ENCODE peak calls at places on chromosomes 3 and 15, in seven cellular contexts. H, M, B, E, N, W and A are unnamed samples.

GRCh38 chr3:78846688-78847087 is 921.1 kb downstream of the ROBO1 start:
- DNase-seq in H (no peak), M (no peak), B (no peak), E (no peak), N (peak; percentile 58), W (no peak), A (no peak)

GRCh38 chr3:197882580-197882979 is 67.4 kb upstream of the RPL35A start:
- DNase-seq in H (no peak), M (no peak), B (no peak), E (no peak), N (no peak), W (no peak), A (no peak)

GRCh38 chr3:183845608-183846288 is 20.4 kb upstream of the MAP6D1 start:
- DNase-seq in H (no peak), M (no peak), B (no peak), E (no peak), N (peak; percentile 16), W (no peak), A (no peak)

GRCh38 chr3:9581742-9582141 is 28.1 kb upstream of the LHFPL4 start:
- DNase-seq in H (no peak), M (no peak), B (no peak), E (no peak), N (no peak), W (no peak), A (no peak)

GRCh38 chr15:35209838-35210237 is 124.7 kb upstream of the NANOGP8 start:
- DNase-seq in H (no peak), M (no peak), B (no peak), E (no peak), N (peak; percentile 8), W (no peak), A (no peak)

GRCh38 chr15:96367436-96368200 is 37.1 kb downstream of the NR2F2 start:
- DNase-seq in H (no peak), M (no peak), B (no peak), E (no peak), N (no peak), W (no peak), A (no peak)

GRCh38 chr3:135558906-135559305 is 406.6 kb upstream of the PPP2R3A start:
- DNase-seq in H (no peak), M (no peak), B (no peak), E (no peak), N (no peak), W (no peak), A (no peak)

GRCh38 chr3:174891524-174892203 is 32.5 kb downstream of the NAALADL2 start:
- DNase-seq in H (no peak), M (no peak), B (no peak), E (peak; percentile 43), N (peak; percentile 39), W (no peak), A (no peak)

GRCh38 chr3:171221597-171221996 is 195.1 kb upstream of the SLC2A2 start:
- DNase-seq in H (no peak), M (no peak), B (no peak), E (no peak), N (no peak), W (no peak), A (no peak)

GRCh38 chr3:158101330-158102218 is 4.6 kb downstream of the SHOX2 start:
- DNase-seq in H (no peak), M (no peak), B (no peak), E (no peak), N (no peak), W (no peak), A (no peak)

GRCh38 chr3:122493296-122493695 is 21.4 kb downstream of the KPNA1 start:
- DNase-seq in H (no peak), M (no peak), B (no peak), E (no peak), N (peak; percentile 82), W (no peak), A (no peak)

GRCh38 chr3:62446337-62446940 is 73.1 kb upstream of the FEZF2 start:
- DNase-seq in H (no peak), M (no peak), B (no peak), E (no peak), N (no peak), W (no peak), A (no peak)

GRCh38 chr3:190585771-190586630 is 72.1 kb downstream of the IL1RAP start:
- DNase-seq in H (no peak), M (peak; percentile 22), B (no peak), E (no peak), N (peak; percentile 94), W (no peak), A (no peak)

GRCh38 chr3:197155039-197155438 is 125.4 kb upstream of the MELTF start:
- DNase-seq in H (no peak), M (no peak), B (no peak), E (no peak), N (peak; percentile 18), W (no peak), A (no peak)

GRCh38 chr15:71366926-71367325 is 251.7 kb downstream of the THSD4 start:
- DNase-seq in H (no peak), M (no peak), B (no peak), E (no peak), N (peak; percentile 50), W (no peak), A (no peak)

GRCh38 chr3:52831500-52832301 is 1.2 kb upstream of the ITIH4 start:
- DNase-seq in H (no peak), M (peak; percentile 19), B (no peak), E (no peak), N (peak; percentile 63), W (no peak), A (no peak)

GRCh38 chr3:99630815-99631214 is 7.6 kb upstream of the COL8A1 start:
- DNase-seq in H (no peak), M (no peak), B (no peak), E (no peak), N (no peak), W (no peak), A (no peak)

GRCh38 chr3:50324351-50325144 is 2.0 kb upstream of the HYAL2 start:
- DNase-seq in H (peak; percentile 90), M (peak; percentile 81), B (peak; percentile 65), E (peak; percentile 94), N (peak; percentile 87), W (peak; percentile 30), A (peak; percentile 42)

GRCh38 chr3:53513556-53514190 is 19.3 kb downstream of the CACNA1D start:
- DNase-seq in H (no peak), M (no peak), B (no peak), E (no peak), N (no peak), W (no peak), A (no peak)

GRCh38 chr3:54837964-54838363 is 89.9 kb downstream of the LRTM1 start:
- DNase-seq in H (no peak), M (no peak), B (no peak), E (no peak), N (peak; percentile 68), W (no peak), A (no peak)

GRCh38 chr3:166284994-166285393 is 447.8 kb upstream of the BCHE start:
- DNase-seq in H (no peak), M (no peak), B (no peak), E (no peak), N (peak; percentile 11), W (no peak), A (no peak)

GRCh38 chr3:195761031-195761430 is 40.3 kb downstream of the MUC20 start:
- DNase-seq in H (no peak), M (no peak), B (no peak), E (no peak), N (no peak), W (no peak), A (no peak)

GRCh38 chr15:78932216-78932808 is 12.5 kb downstream of the CTSH start:
- DNase-seq in H (no peak), M (no peak), B (no peak), E (no peak), N (no peak), W (no peak), A (no peak)

GRCh38 chr3:45135959-45136358 is 10.2 kb downstream of the CDCP1 start:
- DNase-seq in H (no peak), M (no peak), B (no peak), E (no peak), N (peak; percentile 55), W (no peak), A (no peak)

GRCh38 chr3:65714138-65714537 is 324.6 kb downstream of the MAGI1 start:
- DNase-seq in H (no peak), M (no peak), B (no peak), E (no peak), N (peak; percentile 92), W (no peak), A (no peak)

GRCh38 chr3:186959029-186959624 is 28.8 kb downstream of the ST6GAL1 start:
- DNase-seq in H (no peak), M (no peak), B (no peak), E (no peak), N (no peak), W (no peak), A (no peak)